ENCODE peak calls at places on chromosomes 3 and 15, in nine cellular contexts. S is midbrain; L is T-helper 2 cell; Z is frontal cortex; Q is sigmoid colon; F is Kasumi-1; E is stimulated activated CD4-positive, alpha-beta T cell treated with anti-CD3 and anti-CD28 coated beads, Interleukin-2, amount 100 ng/mL, for 24 hours; M is H9; X is cardiac muscle cell. D is an unnamed sample.

GRCh38 chr15:88288661-88289060 is 32.1 kb upstream of the NTRK3 start:
- DNase-seq in L (no peak), Z (no peak), Q (no peak), M (no peak), X (no peak), S (no peak), F (no peak), E (no peak), D (no peak)

GRCh38 chr15:42166225-42166940 is 9.9 kb upstream of the PLA2G4F start:
- DNase-seq in X (no peak), L (no peak), Z (no peak), E (no peak), M (no peak), Q (no peak), F (no peak), S (no peak), D (no peak)

GRCh38 chr3:171883893-171884279 is 40.7 kb downstream of the TMEM212 start:
- DNase-seq in Z (no peak), E (no peak), F (no peak), Q (no peak), L (no peak), M (no peak), S (no peak), X (no peak), D (no peak)

GRCh38 chr3:134308350-134308891 is 57.8 kb upstream of the RYK start:
- DNase-seq in E (peak; percentile 80), L (peak; percentile 50), Z (peak; percentile 72), S (peak; percentile 86), Q (peak; percentile 94), X (peak; percentile 88), M (peak; percentile 89), F (peak; percentile 88), D (peak; percentile 76)

GRCh38 chr3:16011376-16011775 is 163.1 kb upstream of the GALNT15 start:
- DNase-seq in L (no peak), F (no peak), Q (no peak), M (no peak), X (no peak), S (no peak), E (no peak), Z (no peak), D (no peak)

GRCh38 chr3:5972586-5972985 is 785.1 kb downstream of the EDEM1 start:
- DNase-seq in F (no peak), S (no peak), L (no peak), E (no peak), M (no peak), X (no peak), Z (no peak), Q (no peak), D (no peak)

GRCh38 chr15:26325495-26325894 is 447.4 kb downstream of the GABRB3 start:
- DNase-seq in M (peak; percentile 36), F (no peak), E (no peak), Q (no peak), Z (no peak), L (no peak), X (no peak), S (no peak), D (no peak)

GRCh38 chr3:331881-332280 is 135.3 kb downstream of the CHL1 start:
- DNase-seq in M (no peak), S (no peak), Z (no peak), Q (no peak), E (no peak), F (no peak), X (no peak), L (no peak), D (no peak)

GRCh38 chr3:168091299-168091852 is 4.3 kb downstream of the GOLIM4 start:
- DNase-seq in E (no peak), X (no peak), L (no peak), S (no peak), Q (no peak), M (no peak), F (no peak), Z (no peak), D (no peak)

GRCh38 chr3:10547841-10548783 is 42.7 kb upstream of the ATP2B2 start:
- DNase-seq in Q (peak; percentile 15), L (no peak), Z (no peak), E (no peak), M (peak; percentile 10), X (no peak), S (no peak), F (no peak), D (no peak)

GRCh38 chr15:87722941-87723691 is 533.4 kb downstream of the NTRK3 start:
- DNase-seq in Z (no peak), F (no peak), E (no peak), M (no peak), S (no peak), X (no peak), L (no peak), Q (no peak), D (no peak)

GRCh38 chr15:81092559-81092902 is 41.5 kb upstream of the CFAP161 start:
- DNase-seq in Z (no peak), X (no peak), S (no peak), L (no peak), F (peak; percentile 65), M (no peak), Q (no peak), E (no peak), D (no peak)

GRCh38 chr15:80207887-80208286 is 44.1 kb downstream of the CTXND1 start:
- DNase-seq in M (no peak), Q (no peak), E (no peak), L (no peak), S (no peak), Z (no peak), F (no peak), X (no peak), D (no peak)

GRCh38 chr3:172513488-172513887 is 9.7 kb downstream of the TNFSF10 start:
- DNase-seq in Z (no peak), L (no peak), E (no peak), M (no peak), F (no peak), S (no peak), X (no peak), Q (no peak), D (no peak)

GRCh38 chr15:28994830-28995180 is 109.0 kb downstream of the APBA2 start:
- DNase-seq in M (no peak), S (peak; percentile 76), Z (no peak), L (no peak), X (no peak), F (peak; percentile 93), Q (no peak), E (no peak), D (no peak)

GRCh38 chr15:74417230-74417629 is 16.5 kb downstream of the SEMA7A start:
- DNase-seq in L (no peak), X (no peak), M (no peak), Z (no peak), S (no peak), E (no peak), Q (no peak), F (no peak), D (no peak)

GRCh38 chr3:183576487-183577107 is 21.1 kb upstream of the KLHL6 start:
- DNase-seq in Q (peak; percentile 69), E (no peak), X (no peak), Z (no peak), S (peak; percentile 24), F (no peak), M (no peak), L (no peak), D (no peak)

GRCh38 chr15:58475573-58476524 is 44.1 kb downstream of the LIPC start:
- DNase-seq in L (no peak), Q (no peak), E (no peak), F (peak; percentile 21), S (no peak), Z (no peak), M (no peak), X (no peak), D (no peak)

GRCh38 chr3:40387001-40387894 is at the start of gene ENTPD3:
- DNase-seq in X (peak; percentile 51), L (no peak), Q (no peak), Z (no peak), E (peak; percentile 55), F (no peak), M (peak; percentile 83), S (peak; percentile 6), D (no peak)

GRCh38 chr3:180284331-180285110 is 247.8 kb upstream of the PEX5L start:
- DNase-seq in S (no peak), Z (no peak), Q (no peak), F (no peak), E (no peak), M (no peak), L (no peak), X (no peak), D (no peak)